ENCODE peak calls at places on chromosomes 5 and 9, in five cellular contexts. M is upper lobe of right lung, O is neural progenitor cell, Y is hepatocyte, R is colonic mucosa. P is an unnamed sample.

GRCh38 chr5:132177691-132178149 is 49.9 kb downstream of the P4HA2 start:
- DNase-seq in M (no peak), O (no peak), Y (no peak), R (no peak), P (no peak)

GRCh38 chr5:95241635-95242034 is 43.3 kb downstream of the MCTP1 start:
- DNase-seq in M (no peak), O (no peak), Y (no peak), R (no peak), P (no peak)

GRCh38 chr5:170108266-170108785 is 2.6 kb downstream of the FOXI1 start:
- DNase-seq in M (no peak), O (no peak), Y (no peak), R (no peak), P (no peak)

GRCh38 chr9:86925686-86926085 is 21.6 kb downstream of the GAS1 start:
- DNase-seq in M (no peak), O (no peak), Y (no peak), R (no peak), P (no peak)

GRCh38 chr5:80925940-80926339 is 34.2 kb upstream of the RASGRF2 start:
- DNase-seq in M (no peak), O (no peak), Y (no peak), R (no peak), P (no peak)

GRCh38 chr5:153159611-153160010 is 330.9 kb upstream of the GRIA1 start:
- DNase-seq in M (no peak), O (no peak), Y (no peak), R (no peak), P (no peak)

GRCh38 chr9:89375181-89375760 is 57.0 kb downstream of the SECISBP2 start:
- DNase-seq in M (no peak), O (no peak), Y (no peak), R (peak), P (no peak)

GRCh38 chr9:124835026-124835501 is 18.2 kb upstream of the WDR38 start:
- DNase-seq in M (no peak), O (no peak), Y (peak), R (peak), P (peak)

GRCh38 chr9:125142560-125143376 is 560 bp downstream of the SCAI start:
- DNase-seq in M (no peak), O (peak), Y (peak), R (peak), P (no peak)

DNA sequence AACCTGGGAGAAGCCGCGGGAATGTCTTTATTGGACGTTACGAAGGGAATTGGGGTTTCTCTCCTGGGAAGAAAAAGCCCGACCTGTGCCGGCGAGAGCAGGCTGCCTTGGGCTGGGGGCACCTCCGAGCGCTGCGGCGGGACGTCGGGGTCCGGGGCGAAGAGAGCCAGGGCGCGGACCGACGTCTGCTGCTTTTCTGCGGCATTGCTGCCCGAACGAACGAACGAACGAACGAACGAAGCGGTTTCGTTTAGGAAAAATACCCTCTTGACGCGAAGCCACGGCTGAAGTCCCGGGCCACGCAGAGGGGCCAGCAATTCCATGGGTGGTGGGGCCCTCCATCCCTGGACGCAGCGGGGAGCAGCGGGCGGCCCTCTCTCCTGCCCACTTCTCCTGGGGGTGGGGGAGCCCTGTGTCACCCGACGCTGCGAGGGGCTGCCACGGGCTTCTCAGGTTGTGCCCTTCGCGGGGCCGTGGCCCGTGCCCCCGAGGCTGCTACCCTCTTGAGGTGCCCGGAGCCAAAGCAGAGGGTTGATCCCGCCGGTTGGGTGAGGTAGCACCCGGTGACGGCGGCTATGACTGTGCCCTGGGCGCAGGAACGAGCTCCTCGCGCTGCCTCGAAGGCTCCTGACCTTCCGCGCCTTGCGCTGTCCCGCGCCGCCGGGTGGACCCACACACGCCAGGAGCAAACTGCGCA is 4.9 kb upstream of the PITX1 start:
- DNase-seq in M (no peak), O (peak), Y (no peak), R (no peak), P (no peak)
- H3K4me3 ChIP-seq in M (no peak), O (peak), Y (peak), R (peak), P (no peak)

DNA sequence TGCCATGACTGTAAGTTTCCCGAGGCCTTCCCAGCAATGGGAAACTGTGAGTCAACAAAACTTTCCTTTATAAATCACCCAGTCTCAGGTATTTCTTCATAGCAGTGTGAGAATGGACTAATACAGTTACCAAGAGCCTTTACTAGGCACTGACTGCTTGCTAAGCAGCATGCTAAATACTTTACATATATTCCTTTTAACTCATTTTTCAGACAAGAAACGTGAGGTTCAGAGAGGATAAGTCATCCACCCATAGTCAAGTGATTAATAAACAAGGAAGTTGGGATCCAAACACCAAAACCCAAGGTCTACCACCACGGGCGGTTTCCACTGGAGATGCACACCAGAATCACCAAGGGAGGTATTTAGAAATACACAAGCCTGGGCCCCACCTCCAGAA is 50.8 kb downstream of the GABBR2 start:
- DNase-seq in M (no peak), O (no peak), Y (no peak), R (no peak), P (no peak)
- H3K4me3 ChIP-seq in M (no peak), O (no peak), Y (no peak), R (no peak), P (no peak)

GRCh38 chr5:142322747-142323479 is 1.9 kb downstream of the SPRY4 start:
- DNase-seq in M (no peak), O (peak), Y (no peak), R (no peak), P (no peak)
- H3K4me3 ChIP-seq in M (peak), O (peak), Y (peak), R (peak), P (peak)

GRCh38 chr9:91117959-91118651 is 243.6 kb downstream of the AUH start:
- DNase-seq in M (peak), O (peak), Y (peak), R (peak), P (no peak)
- H3K4me3 ChIP-seq in M (peak), O (no peak), Y (no peak), R (peak), P (no peak)